ENCODE peak calls at places on chromosomes 16 and 17, in seven cellular contexts. P is right lobe of liver, A is lower lobe of right lung, E is tibial artery, N is fibroblast of lung, F is heart right ventricle, U is AG04450. V is an unnamed sample.

GRCh38 chr17:29778936-29779811 is 150.9 kb downstream of the SSH2 start:
- DNase-seq in P (peak), A (peak), E (peak), N (peak), F (peak), U (no peak), V (no peak)

GRCh38 chr16:29158031-29158430 is 173.2 kb downstream of the LAT start:
- DNase-seq in P (peak), A (no peak), E (no peak), N (no peak), F (no peak), U (no peak), V (no peak)

GRCh38 chr17:79019631-79020584 is 4.1 kb upstream of the C1QTNF1 start:
- DNase-seq in P (peak), A (no peak), E (peak), N (peak), F (peak), U (peak), V (peak)

GRCh38 chr16:85545227-85545818 is 67.8 kb upstream of the GSE1 start:
- DNase-seq in P (no peak), A (no peak), E (no peak), N (no peak), F (no peak), U (no peak), V (no peak)

GRCh38 chr16:86078121-86078600 is 179.2 kb downstream of the IRF8 start:
- DNase-seq in P (no peak), A (no peak), E (no peak), N (peak), F (no peak), U (no peak), V (no peak)

GRCh38 chr17:37521821-37522220 is 32.1 kb downstream of the DUSP14 start:
- DNase-seq in P (no peak), A (no peak), E (no peak), N (no peak), F (no peak), U (no peak), V (no peak)

GRCh38 chr16:54620197-54620596 is 310.5 kb upstream of the IRX5 start:
- DNase-seq in P (no peak), A (no peak), E (no peak), N (no peak), F (no peak), U (no peak), V (no peak)

GRCh38 chr16:25023541-25023940 is 8.4 kb upstream of the ARHGAP17 start:
- DNase-seq in P (no peak), A (no peak), E (no peak), N (no peak), F (no peak), U (no peak), V (no peak)

GRCh38 chr17:42062673-42063072 is 12.3 kb upstream of the C17orf113 start:
- DNase-seq in P (no peak), A (no peak), E (no peak), N (no peak), F (no peak), U (no peak), V (no peak)

GRCh38 chr16:17367932-17368331 is 102.8 kb downstream of the XYLT1 start:
- DNase-seq in P (peak), A (no peak), E (no peak), N (peak), F (no peak), U (no peak), V (no peak)

GRCh38 chr17:41098042-41098441 is at the start of gene KRTAP4-8:
- DNase-seq in P (no peak), A (no peak), E (no peak), N (no peak), F (no peak), U (no peak), V (no peak)

GRCh38 chr17:40062347-40063033 is at the start of gene THRA:
- DNase-seq in P (peak), A (peak), E (peak), N (no peak), F (peak), U (no peak), V (no peak)

GRCh38 chr17:49482144-49482817 is 12.8 kb upstream of the NGFR start:
- DNase-seq in P (no peak), A (no peak), E (no peak), N (no peak), F (no peak), U (no peak), V (no peak)

GRCh38 chr16:25264599-25264998 is 7.0 kb upstream of the ZKSCAN2 start:
- DNase-seq in P (no peak), A (no peak), E (no peak), N (peak), F (no peak), U (no peak), V (no peak)

GRCh38 chr16:88878356-88878755 is 11.9 kb upstream of the PABPN1L start:
- DNase-seq in P (no peak), A (no peak), E (no peak), N (no peak), F (no peak), U (no peak), V (no peak)

GRCh38 chr16:26749072-26749471 is 317.7 kb upstream of the C16orf82 start:
- DNase-seq in P (no peak), A (no peak), E (no peak), N (no peak), F (no peak), U (no peak), V (no peak)

GRCh38 chr17:81967244-81967532 is 6.2 kb upstream of the NOTUM start:
- DNase-seq in P (no peak), A (no peak), E (no peak), N (no peak), F (no peak), U (no peak), V (no peak)

GRCh38 chr16:5041604-5042133 is 7.9 kb upstream of the NAGPA start:
- DNase-seq in P (no peak), A (peak), E (no peak), N (peak), F (no peak), U (no peak), V (no peak)

GRCh38 chr17:42679492-42680330 is 1.9 kb downstream of the CCR10 start:
- DNase-seq in P (peak), A (peak), E (peak), N (peak), F (peak), U (no peak), V (no peak)

GRCh38 chr17:74773871-74774286 is 2.3 kb downstream of the NAT9 start:
- DNase-seq in P (no peak), A (no peak), E (no peak), N (peak), F (no peak), U (no peak), V (no peak)

GRCh38 chr16:2149630-2150417 is 1.4 kb downstream of the RAB26 start:
- DNase-seq in P (no peak), A (no peak), E (no peak), N (peak), F (no peak), U (no peak), V (peak)

GRCh38 chr16:3998793-3999478 is 117.3 kb downstream of the ADCY9 start:
- DNase-seq in P (no peak), A (peak), E (no peak), N (peak), F (no peak), U (no peak), V (no peak)

GRCh38 chr17:48551601-48552452 is 6.9 kb upstream of the HOXB2 start:
- DNase-seq in P (no peak), A (no peak), E (no peak), N (peak), F (no peak), U (no peak), V (no peak)

GRCh38 chr17:19454074-19454473 is 43.0 kb downstream of the RNF112 start:
- DNase-seq in P (no peak), A (no peak), E (no peak), N (no peak), F (no peak), U (no peak), V (no peak)

GRCh38 chr17:286571-286970 is 66.0 kb downstream of the RPH3AL start:
- DNase-seq in P (peak), A (peak), E (no peak), N (no peak), F (no peak), U (no peak), V (peak)

GRCh38 chr16:88377961-88378360 is 4.8 kb upstream of the ZNF469 start:
- DNase-seq in P (peak), A (peak), E (no peak), N (no peak), F (no peak), U (no peak), V (no peak)

GRCh38 chr17:688100-688989 is 26.3 kb downstream of the VPS53 start:
- DNase-seq in P (no peak), A (no peak), E (no peak), N (peak), F (no peak), U (no peak), V (no peak)

GRCh38 chr17:17445925-17446665 is 30.7 kb upstream of the MED9 start:
- DNase-seq in P (peak), A (peak), E (no peak), N (peak), F (no peak), U (peak), V (no peak)

GRCh38 chr17:77796201-77796860 is 162.2 kb upstream of the TNRC6C start:
- DNase-seq in P (no peak), A (peak), E (peak), N (peak), F (no peak), U (no peak), V (peak)

GRCh38 chr16:3999479-3999868 is 116.8 kb downstream of the ADCY9 start:
- DNase-seq in P (no peak), A (peak), E (peak), N (peak), F (peak), U (peak), V (no peak)

GRCh38 chr16:82699711-82700495 is 73.1 kb downstream of the CDH13 start:
- DNase-seq in P (no peak), A (no peak), E (peak), N (peak), F (no peak), U (no peak), V (no peak)

GRCh38 chr17:55588858-55589257 is 77.6 kb upstream of the SMIM36 start:
- DNase-seq in P (no peak), A (no peak), E (no peak), N (peak), F (no peak), U (no peak), V (no peak)

GRCh38 chr17:14670861-14671260 is 370.0 kb downstream of the HS3ST3B1 start:
- DNase-seq in P (no peak), A (no peak), E (no peak), N (no peak), F (no peak), U (no peak), V (no peak)

GRCh38 chr17:82627827-82628226 is 20.4 kb downstream of the WDR45B start:
- DNase-seq in P (no peak), A (peak), E (peak), N (no peak), F (no peak), U (no peak), V (no peak)

DNA sequence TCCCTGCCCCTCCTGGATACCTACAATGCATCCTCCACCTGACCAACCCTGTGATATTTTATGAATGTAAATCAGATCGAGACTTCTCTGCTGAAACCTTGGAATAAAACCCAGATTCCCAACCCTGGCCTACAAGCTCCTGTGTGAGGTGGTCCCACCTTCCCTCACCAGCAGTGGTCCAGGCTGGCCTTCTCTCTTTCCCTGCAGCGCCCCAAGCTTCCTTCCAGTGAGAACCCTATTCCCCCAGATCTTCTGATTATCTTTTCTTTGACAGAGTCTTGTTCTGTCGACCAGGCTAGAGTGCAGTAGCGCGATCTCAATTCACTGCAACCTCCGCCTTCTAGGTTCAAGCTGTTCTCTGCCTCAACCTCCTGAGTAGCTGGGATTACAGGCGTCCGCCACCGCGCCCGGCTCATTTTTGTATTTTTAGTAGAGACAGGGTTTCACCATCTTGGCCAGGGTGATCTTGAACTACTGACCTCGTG is 2.5 kb upstream of the HELZ start:
- DNase-seq in P (no peak), A (no peak), E (no peak), N (no peak), F (no peak), U (no peak), V (no peak)
- H3K4me3 ChIP-seq in P (no peak), A (no peak), E (no peak), N (no peak), F (no peak), U (no peak), V (no peak)

DNA sequence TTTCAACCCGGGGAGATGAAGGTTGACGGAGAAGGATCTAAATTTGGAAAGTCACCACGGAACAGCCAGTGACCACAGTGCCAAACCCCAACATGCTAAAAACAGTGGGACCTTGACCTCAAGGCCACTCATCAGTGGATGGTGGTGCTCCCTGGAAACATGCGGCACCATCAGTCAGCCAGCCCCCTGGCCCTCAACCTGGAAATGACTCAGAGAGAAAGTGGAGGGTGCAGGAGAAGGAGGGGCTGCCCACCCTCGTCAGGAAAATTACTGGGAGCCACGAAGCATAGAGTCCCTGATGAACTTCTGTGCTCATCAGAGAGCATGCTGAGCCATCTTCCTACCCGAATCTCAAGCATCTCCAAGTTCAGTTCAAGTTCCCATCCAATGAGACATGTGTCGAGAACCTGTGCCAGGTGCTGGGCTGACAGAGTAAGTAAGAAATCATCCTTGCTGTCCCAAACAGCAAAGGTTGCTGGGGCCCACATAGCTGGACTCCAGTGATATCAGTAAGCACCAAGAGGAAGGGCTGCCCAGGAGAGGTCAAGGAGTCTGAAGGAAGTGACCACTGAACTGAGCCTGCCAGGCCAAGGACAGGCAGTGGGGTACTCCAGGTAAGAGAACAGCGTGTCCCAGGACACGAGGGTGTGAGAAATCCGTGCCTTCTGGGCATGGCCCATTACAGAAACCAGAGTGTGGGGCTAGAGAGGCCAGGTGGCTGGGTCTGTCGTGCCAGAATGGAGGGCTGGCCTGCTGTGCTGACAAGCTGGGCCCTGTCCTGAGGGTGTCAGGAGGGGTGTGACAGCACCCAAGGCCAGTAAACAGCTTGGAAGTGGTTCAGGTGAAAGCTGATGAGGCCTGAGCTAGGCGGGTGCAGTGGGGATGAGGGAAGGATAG is 5.2 kb downstream of the PECAM1 start:
- DNase-seq in P (peak), A (no peak), E (peak), N (peak), F (peak), U (peak), V (no peak)
- H3K27ac ChIP-seq in P (peak), A (peak), E (peak), N (peak), F (peak), U (no peak), V (peak)

DNA sequence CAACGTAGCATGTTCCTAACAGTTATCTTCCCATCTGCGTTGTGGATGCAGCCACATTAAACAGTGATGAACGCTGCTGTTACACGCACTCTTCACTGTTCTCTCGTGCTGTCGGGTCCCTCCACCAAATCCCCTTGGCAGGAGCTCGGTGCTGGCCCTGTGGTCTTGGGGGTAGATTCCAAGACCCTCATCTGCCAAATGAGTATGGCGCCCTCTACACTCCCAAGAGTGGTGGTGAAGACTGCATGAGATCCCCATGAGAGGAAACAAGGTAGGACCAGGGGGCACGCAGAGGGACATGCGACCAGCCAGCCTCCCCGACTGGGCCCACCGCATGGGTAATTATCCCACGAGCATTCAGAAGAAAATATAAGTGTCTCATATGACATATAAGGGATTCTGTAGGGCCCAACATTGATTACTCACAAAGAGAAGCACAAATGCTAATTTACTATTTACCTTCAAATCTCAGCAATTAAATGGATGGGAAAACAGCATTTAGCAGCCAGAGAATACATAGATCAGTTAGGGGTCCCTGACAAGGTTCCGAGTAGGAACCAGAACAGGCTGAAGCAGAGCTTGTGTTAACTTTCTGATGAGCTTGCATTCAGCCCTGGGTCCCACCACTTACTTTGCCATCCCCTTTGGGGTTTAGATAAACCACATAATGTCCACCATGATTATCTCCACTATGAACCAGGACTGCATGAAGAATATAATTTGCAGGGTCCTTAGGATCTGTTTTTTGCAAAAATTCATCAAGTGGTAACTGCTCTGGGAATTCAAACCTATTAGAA is 23.8 kb downstream of the LITAFD start:
- DNase-seq in P (no peak), A (no peak), E (no peak), N (no peak), F (no peak), U (no peak), V (no peak)
- TF ChIP-seq CTCF in P (peak), A (no peak), E (no peak), N (peak), F (no peak), U (peak), V (no peak)

GRCh38 chr17:73589096-73589980 is 54.9 kb downstream of the SDK2 start:
- DNase-seq in P (no peak), A (no peak), E (no peak), N (no peak), F (no peak), U (no peak), V (no peak)
- H3K4me3 ChIP-seq in P (no peak), A (no peak), E (no peak), N (no peak), F (no peak), U (no peak), V (no peak)

GRCh38 chr16:67909056-67909742 is 16.1 kb downstream of the PSKH1 start:
- DNase-seq in P (no peak), A (no peak), E (no peak), N (no peak), F (no peak), U (no peak), V (no peak)
- H3K27ac ChIP-seq in P (no peak), A (no peak), E (no peak), N (no peak), F (no peak), U (no peak), V (no peak)

GRCh38 chr16:79334127-79334526 is 266.4 kb downstream of the MAF start:
- DNase-seq in P (no peak), A (peak), E (no peak), N (no peak), F (no peak), U (no peak), V (no peak)
- TF ChIP-seq CTCF in P (peak), A (peak), E (no peak), N (no peak), F (peak), U (no peak), V (peak)